ENCODE peak calls at places on chromosome 7, in eight cellular contexts. N is B cell; U is ELR; I is CD4-positive, CD25-positive, alpha-beta regulatory T cell; T is nephron progenitor cell; A is SJSA1; W is left lobe of liver; M is Peyer's patch. V is an unnamed sample.

GRCh38 chr7:98771519-98772241 is 98.1 kb downstream of the TMEM130 start:
- DNase-seq in U (peak; percentile 38), W (no peak), A (peak; percentile 92), M (no peak), I (no peak), N (no peak), T (no peak), V (no peak)

GRCh38 chr7:159098424-159098786 is 46.3 kb downstream of the VIPR2 start:
- DNase-seq in I (no peak), A (no peak), T (no peak), M (no peak), N (no peak), U (no peak), W (no peak), V (no peak)

GRCh38 chr7:149071641-149072437 is 18.7 kb downstream of the ZNF786 start:
- DNase-seq in A (no peak), M (no peak), U (peak; percentile 15), W (no peak), I (peak; percentile 40), N (peak; percentile 28), T (peak; percentile 62), V (no peak)

GRCh38 chr7:137801003-137801402 is 45.8 kb downstream of the DGKI start:
- DNase-seq in A (no peak), U (peak; percentile 64), T (no peak), M (no peak), I (no peak), W (no peak), N (no peak), V (no peak)

GRCh38 chr7:50342616-50343114 is 38.1 kb downstream of the IKZF1 start:
- DNase-seq in N (no peak), I (peak; percentile 54), A (no peak), T (no peak), M (peak; percentile 75), U (no peak), W (no peak), V (no peak)

GRCh38 chr7:113086431-113086888 is at the start of gene GPR85:
- DNase-seq in M (no peak), N (peak; percentile 47), U (peak; percentile 81), I (no peak), T (peak; percentile 84), A (peak; percentile 79), W (no peak), V (peak; percentile 20)

GRCh38 chr7:123537026-123537642 is 2.7 kb upstream of the IQUB start:
- DNase-seq in T (no peak), W (no peak), N (no peak), A (no peak), U (peak; percentile 51), M (no peak), I (no peak), V (no peak)

GRCh38 chr7:133155121-133155520 is 73.2 kb upstream of the CHCHD3 start:
- DNase-seq in W (no peak), N (no peak), U (no peak), I (no peak), A (no peak), M (no peak), T (no peak), V (no peak)